ENCODE peak calls at places on chromosomes 3 and 15, in eight cellular contexts. M, B, C, V, O, N, I and A are unnamed samples. For H3K4me1 and H3K36me3, the result is how much of the 10 kb centered on the place peaks cover.

GRCh38 chr3:105304487-105304886 is 62.2 kb upstream of the ALCAM start:
- DNase-seq in V (no peak), I (no peak), B (no peak), N (no peak), M (no peak), O (no peak), C (no peak), A (no peak)

GRCh38 chr15:87032291-87032690 is 952.6 kb downstream of the AGBL1 start:
- DNase-seq in B (no peak), I (no peak), N (no peak), O (no peak), C (peak), M (no peak), V (no peak), A (no peak)

GRCh38 chr3:53114412-53115074 is 15.7 kb downstream of the RFT1 start:
- DNase-seq in V (no peak), B (no peak), I (no peak), M (no peak), C (no peak), N (no peak), O (no peak), A (no peak)

GRCh38 chr3:139533781-139534443 is 5.6 kb downstream of the RBP1 start:
- DNase-seq in B (peak), I (no peak), C (no peak), V (no peak), O (no peak), N (no peak), M (peak), A (no peak)

GRCh38 chr3:66443404-66443803 is 57.4 kb downstream of the LRIG1 start:
- DNase-seq in C (no peak), B (no peak), N (no peak), M (no peak), I (no peak), O (no peak), V (no peak), A (no peak)

GRCh38 chr3:120140098-120140742 is 46.0 kb upstream of the GSK3B start:
- DNase-seq in C (no peak), B (no peak), O (no peak), N (no peak), I (no peak), M (no peak), V (no peak), A (no peak)

GRCh38 chr15:78640840-78641733 is at the start of gene CHRNB4:
- DNase-seq in V (peak), N (no peak), O (no peak), B (no peak), I (no peak), M (no peak), C (peak), A (no peak)

GRCh38 chr3:632571-633170 is 436.1 kb downstream of the CHL1 start:
- DNase-seq in C (peak), I (peak), B (peak), O (no peak), V (peak), N (no peak), M (peak), A (peak)

GRCh38 chr3:37255990-37256308 is 81.6 kb upstream of the LRRFIP2 start:
- DNase-seq in O (no peak), I (no peak), V (no peak), C (no peak), B (no peak), N (no peak), M (no peak), A (no peak)

GRCh38 chr3:149579838-149580542 is 77.8 kb downstream of the WWTR1 start:
- DNase-seq in V (no peak), O (no peak), C (no peak), I (no peak), M (no peak), B (no peak), N (no peak), A (no peak)

GRCh38 chr15:62483817-62484216 is 318.7 kb upstream of the C2CD4B start:
- DNase-seq in V (peak), B (peak), C (no peak), M (no peak), N (no peak), O (no peak), I (no peak), A (no peak)

GRCh38 chr3:11661052-11661656 is 17.4 kb upstream of the VGLL4 start:
- DNase-seq in B (no peak), I (no peak), N (no peak), M (no peak), O (no peak), C (no peak), V (no peak), A (no peak)

GRCh38 chr15:95872366-95872771 is 458.1 kb upstream of the NR2F2 start:
- DNase-seq in C (no peak), V (no peak), O (no peak), M (no peak), B (no peak), N (no peak), I (no peak), A (peak)

GRCh38 chr3:188164248-188164687 is 10.3 kb downstream of the LPP start:
- DNase-seq in C (no peak), M (peak), O (no peak), N (no peak), I (no peak), B (no peak), V (peak), A (no peak)

GRCh38 chr3:188160751-188161150 is 6.8 kb downstream of the LPP start:
- DNase-seq in B (no peak), N (no peak), V (no peak), M (no peak), I (no peak), C (no peak), O (no peak), A (no peak)

GRCh38 chr3:188166471-188166870 is 12.5 kb downstream of the LPP start:
- DNase-seq in M (no peak), C (no peak), O (no peak), B (no peak), N (no peak), V (no peak), I (no peak), A (no peak)

GRCh38 chr3:188169826-188170455 is 16.0 kb downstream of the LPP start:
- DNase-seq in O (no peak), V (no peak), C (no peak), I (no peak), B (peak), M (no peak), N (no peak), A (no peak)

DNA sequence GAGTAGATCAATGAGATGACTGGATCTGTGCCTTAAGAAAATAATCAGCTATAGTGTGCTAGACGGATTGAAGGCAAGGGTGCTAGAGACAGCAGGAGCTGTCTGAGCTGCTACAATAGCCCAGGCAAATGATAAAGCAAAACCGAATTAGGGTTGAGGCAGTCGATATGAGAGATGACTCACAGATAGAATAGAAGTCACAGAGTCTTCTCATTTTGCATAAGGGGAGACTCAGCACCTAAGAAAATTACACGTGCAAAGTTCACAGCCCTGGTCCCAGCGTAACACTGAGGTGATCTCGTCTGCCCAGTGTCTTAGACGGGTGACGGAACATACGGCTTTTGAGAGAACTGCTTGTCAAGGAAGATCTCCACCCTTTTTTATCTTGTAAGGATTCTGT is 11.6 kb downstream of the LPP start:
- DNase-seq in M (no peak), C (no peak), I (no peak), N (no peak), V (no peak), O (no peak), B (no peak), A (no peak)
- H3K4me1 ChIP-seq in M (half or more), C (under half), I (under half), N (half or more), V (half or more), O (half or more), B (half or more), A (under half)

GRCh38 chr15:41966920-41967465 is 5.4 kb downstream of the EHD4 start:
- DNase-seq in I (no peak), M (no peak), C (no peak), V (peak), B (no peak), O (no peak), N (no peak), A (no peak)
- TF ChIP-seq CTCF in I (no peak), M (no peak), C (no peak), V (no peak), B (no peak), O (no peak), N (no peak), A (no peak)

GRCh38 chr3:40528426-40528825 is 3.7 kb downstream of the ZNF621 start:
- DNase-seq in B (no peak), C (no peak), N (no peak), V (no peak), M (no peak), I (no peak), O (no peak), A (no peak)
- H3K36me3 ChIP-seq in B (half or more), C (under half), N (half or more), V (half or more), M (half or more), I (under half), O (under half), A (under half)

DNA sequence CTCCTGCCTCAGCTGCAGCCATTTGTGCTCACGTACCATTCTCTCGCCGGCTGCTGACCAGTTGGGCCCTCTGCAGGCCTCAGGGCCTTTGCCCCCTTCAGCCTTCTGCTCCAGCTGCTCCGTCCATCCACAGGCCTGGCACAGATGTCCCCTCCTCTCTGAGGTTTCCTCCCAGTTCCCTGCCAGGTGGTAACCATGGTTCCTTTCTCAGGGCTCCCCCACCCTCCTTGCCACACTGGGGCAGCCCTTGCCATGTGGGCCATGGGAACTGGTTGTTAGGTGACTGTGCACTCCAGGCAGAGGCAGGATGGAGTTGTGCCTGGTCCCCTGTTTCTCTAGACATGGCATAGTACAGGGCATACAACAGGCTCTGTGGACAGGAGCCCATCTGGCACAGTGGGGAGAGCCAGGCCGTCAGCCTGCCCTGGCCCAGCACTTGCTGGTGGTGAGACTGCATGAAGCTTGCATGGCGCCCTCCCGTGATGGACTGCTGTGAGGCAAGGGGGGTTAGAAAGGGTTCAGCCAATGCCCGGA is 148.9 kb downstream of the DNAJB8 start:
- DNase-seq in C (no peak), O (no peak), V (no peak), N (no peak), I (no peak), B (peak), M (no peak), A (no peak)
- H3K4me1 ChIP-seq in C (under half), O (under half), V (under half), N (under half), I (under half), B (under half), M (under half), A (under half)

GRCh38 chr3:126578702-126579101 is 20.0 kb upstream of the C3orf22 start:
- DNase-seq in I (no peak), N (no peak), C (no peak), V (no peak), B (no peak), O (no peak), M (no peak), A (no peak)
- TF ChIP-seq CTCF in I (no peak), N (no peak), C (no peak), V (no peak), B (no peak), O (no peak), M (no peak), A (no peak)

GRCh38 chr15:34865531-34865930 is 70.2 kb upstream of the ACTC1 start:
- DNase-seq in N (no peak), O (no peak), V (no peak), I (no peak), C (no peak), B (no peak), M (no peak), A (no peak)

GRCh38 chr15:34869110-34869509 is 73.8 kb upstream of the ACTC1 start:
- DNase-seq in O (no peak), C (no peak), M (no peak), B (no peak), V (no peak), N (no peak), I (no peak), A (no peak)
- H3K36me3 ChIP-seq in O (under half), C (under half), M (under half), B (half or more), V (under half), N (under half), I (half or more), A (under half)